ENCODE peak calls at places on chromosomes 1 and 21, in nine cellular contexts. N, A, S, O, J, F, T, V and P are unnamed samples.

GRCh38 chr1:86380257-86380861 is 15.8 kb downstream of the ODF2L start:
- DNase-seq in V (no peak), J (no peak), S (peak), N (no peak), F (no peak), O (no peak), T (no peak), A (no peak), P (no peak)

GRCh38 chr1:27633298-27633610 is 1.7 kb downstream of the FGR start:
- DNase-seq in V (no peak), N (no peak), A (no peak), O (no peak), S (no peak), J (no peak), F (no peak), T (no peak), P (no peak)

GRCh38 chr1:246153796-246154212 is 353.3 kb downstream of the SMYD3 start:
- DNase-seq in F (no peak), A (no peak), S (no peak), T (no peak), O (no peak), J (no peak), N (no peak), V (no peak), P (no peak)

GRCh38 chr1:43444827-43445225 is 8.9 kb downstream of the HYI start:
- DNase-seq in J (no peak), T (no peak), V (no peak), N (no peak), F (no peak), O (no peak), S (no peak), A (no peak), P (no peak)

GRCh38 chr1:1891349-1892078 is 627 bp upstream of the GNB1 start:
- DNase-seq in F (peak), T (peak), S (peak), N (peak), V (peak), A (peak), O (peak), J (peak), P (peak)

GRCh38 chr1:53091841-53092645 is 30.0 kb downstream of the PODN start:
- DNase-seq in F (no peak), O (no peak), N (no peak), S (peak), T (no peak), J (no peak), A (no peak), V (no peak), P (no peak)

GRCh38 chr1:173554089-173554488 is 48.8 kb downstream of the SLC9C2 start:
- DNase-seq in N (no peak), F (no peak), T (no peak), J (no peak), A (no peak), S (no peak), V (no peak), O (no peak), P (no peak)

GRCh38 chr21:18369115-18369514 is 34.5 kb downstream of the TMPRSS15 start:
- DNase-seq in V (no peak), J (no peak), F (no peak), S (no peak), T (peak), O (no peak), A (no peak), N (no peak), P (no peak)

GRCh38 chr1:46517010-46517600 is 27.5 kb downstream of the DMBX1 start:
- DNase-seq in V (no peak), T (peak), F (no peak), N (no peak), A (no peak), S (no peak), O (no peak), J (no peak), P (no peak)

GRCh38 chr1:1211541-1212511 is 2.1 kb downstream of the TNFRSF4 start:
- DNase-seq in F (no peak), N (no peak), S (no peak), O (no peak), J (no peak), V (no peak), T (no peak), A (peak), P (peak)

GRCh38 chr1:79190074-79190473 is 183.5 kb upstream of the ADGRL4 start:
- DNase-seq in F (no peak), S (peak), J (no peak), O (no peak), V (no peak), N (no peak), A (no peak), T (no peak), P (peak)

GRCh38 chr21:32190491-32191144 is 88.2 kb downstream of the MIS18A start:
- DNase-seq in S (no peak), T (no peak), J (no peak), O (no peak), A (no peak), F (no peak), V (no peak), N (no peak), P (no peak)

GRCh38 chr1:50717327-50717726 is 242.7 kb downstream of the FAF1 start:
- DNase-seq in V (no peak), S (no peak), J (no peak), N (no peak), A (no peak), F (no peak), T (no peak), O (no peak), P (no peak)

GRCh38 chr1:32782086-32782485 is 35.1 kb downstream of the YARS1 start:
- DNase-seq in J (no peak), N (no peak), V (no peak), T (no peak), A (no peak), O (no peak), F (no peak), S (peak), P (no peak)

GRCh38 chr1:153647375-153647714 is 11.2 kb upstream of the SNAPIN start:
- DNase-seq in N (no peak), O (no peak), A (no peak), T (no peak), J (no peak), S (no peak), F (no peak), V (no peak), P (no peak)

GRCh38 chr1:222817529-222817928 is 2.7 kb downstream of the DISP1 start:
- DNase-seq in N (no peak), V (no peak), O (no peak), J (peak), T (no peak), F (no peak), S (peak), A (no peak), P (no peak)